ENCODE peak calls at places on chromosomes 7 and 10, in six cellular contexts. G, T, Q, M, B and C are unnamed samples.

GRCh38 chr7:19011212-19011611 is 106.2 kb downstream of the TWIST1 start:
- DNase-seq in M (peak), B (no peak), G (no peak), T (no peak), Q (no peak), C (no peak)

GRCh38 chr10:77582710-77583115 is 54.9 kb downstream of the KCNMA1 start:
- DNase-seq in B (no peak), Q (no peak), T (no peak), G (no peak), M (peak), C (peak)

GRCh38 chr7:48108959-48109847 is 20.1 kb downstream of the UPP1 start:
- DNase-seq in T (no peak), Q (no peak), M (no peak), B (no peak), G (no peak), C (no peak)

GRCh38 chr10:12869427-12869826 is 132.1 kb downstream of the CCDC3 start:
- DNase-seq in G (no peak), M (no peak), T (no peak), Q (no peak), B (no peak), C (no peak)

GRCh38 chr7:63789378-63790176 is 209.1 kb upstream of the ZNF722 start:
- DNase-seq in T (no peak), B (no peak), Q (no peak), G (no peak), M (no peak), C (no peak)

GRCh38 chr10:60299961-60300883 is 89.5 kb downstream of the ANK3 start:
- DNase-seq in B (no peak), M (no peak), G (no peak), Q (no peak), T (no peak), C (no peak)

GRCh38 chr10:26211781-26212444 is 4.7 kb upstream of the GAD2 start:
- DNase-seq in Q (no peak), M (no peak), B (no peak), T (no peak), G (no peak), C (no peak)

GRCh38 chr10:110502851-110503301 is 5.2 kb downstream of the DUSP5 start:
- DNase-seq in T (no peak), G (no peak), M (peak), Q (no peak), B (no peak), C (peak)

GRCh38 chr7:131897016-131897789 is 340.8 kb upstream of the PODXL start:
- DNase-seq in G (no peak), T (no peak), M (peak), B (no peak), Q (no peak), C (no peak)

GRCh38 chr10:4848341-4849041 is 22.5 kb downstream of the AKR1E2 start:
- DNase-seq in Q (no peak), T (no peak), M (no peak), B (no peak), G (no peak), C (no peak)

GRCh38 chr10:84118395-84119006 is 20.8 kb upstream of the GHITM start:
- DNase-seq in M (no peak), B (no peak), G (no peak), Q (no peak), T (no peak), C (no peak)

GRCh38 chr10:131444862-131445461 is 133.4 kb upstream of the TCERG1L start:
- DNase-seq in B (no peak), T (no peak), G (no peak), Q (no peak), M (no peak), C (no peak)

GRCh38 chr10:68127995-68128394 is 18.7 kb downstream of the MYPN start:
- DNase-seq in B (no peak), T (no peak), M (no peak), G (no peak), Q (no peak), C (no peak)

GRCh38 chr7:8176370-8177081 is 85.4 kb downstream of the ICA1 start:
- DNase-seq in M (no peak), B (peak), T (no peak), Q (peak), G (no peak), C (peak)

GRCh38 chr10:101032637-101033201 is 1.7 kb downstream of the SFXN3 start:
- DNase-seq in T (peak), B (no peak), G (peak), M (peak), Q (peak), C (peak)

GRCh38 chr7:101216860-101217387 is 457 bp downstream of the PLOD3 start:
- DNase-seq in G (no peak), B (peak), T (no peak), Q (no peak), M (no peak), C (no peak)

GRCh38 chr10:10128387-10128786 is 889.3 kb upstream of the CELF2 start:
- DNase-seq in B (no peak), M (peak), G (no peak), T (no peak), Q (no peak), C (no peak)

GRCh38 chr7:80942261-80943041 is 23.6 kb upstream of the SEMA3C start:
- DNase-seq in T (peak), B (no peak), M (peak), G (peak), Q (no peak), C (peak)

GRCh38 chr10:58028597-58029366 is 238.9 kb downstream of the IPMK start:
- DNase-seq in B (no peak), T (no peak), G (peak), M (peak), Q (no peak), C (no peak)

GRCh38 chr10:95281206-95281605 is 9.6 kb downstream of the PDLIM1 start:
- DNase-seq in T (no peak), M (no peak), Q (no peak), G (no peak), B (no peak), C (no peak)

GRCh38 chr10:71391701-71392100 is 5.0 kb upstream of the CDH23 start:
- DNase-seq in G (no peak), B (no peak), Q (no peak), T (no peak), M (no peak), C (no peak)

GRCh38 chr7:99011341-99011705 is 132.6 kb downstream of the SMURF1 start:
- DNase-seq in T (no peak), M (no peak), B (no peak), G (no peak), Q (no peak), C (no peak)

GRCh38 chr7:23938937-23939552 is 229.0 kb downstream of the STK31 start:
- DNase-seq in T (no peak), G (no peak), B (no peak), M (peak), Q (no peak), C (no peak)

GRCh38 chr7:150753826-150754603 is 16.8 kb downstream of the GIMAP5 start:
- DNase-seq in M (no peak), T (no peak), B (no peak), G (no peak), Q (no peak), C (no peak)

GRCh38 chr7:155787171-155787851 is 25.0 kb downstream of the SHH start:
- DNase-seq in M (peak), B (no peak), Q (no peak), T (no peak), G (no peak), C (no peak)

GRCh38 chr10:122149607-122150505 is 121.2 kb upstream of the BTBD16 start:
- DNase-seq in Q (no peak), B (no peak), T (no peak), G (no peak), M (no peak), C (no peak)

GRCh38 chr7:92848441-92848840 is 12.1 kb upstream of the CDK6 start:
- DNase-seq in T (no peak), M (no peak), B (no peak), G (no peak), Q (no peak), C (no peak)

GRCh38 chr10:31064334-31064733 is 32.7 kb upstream of the ZNF438 start:
- DNase-seq in Q (no peak), B (no peak), M (peak), T (no peak), G (peak), C (no peak)

GRCh38 chr7:91850455-91850854 is 30.0 kb downstream of the MTERF1 start:
- DNase-seq in G (no peak), B (no peak), Q (no peak), M (peak), T (no peak), C (no peak)

GRCh38 chr7:23353172-23353571 is 54.0 kb downstream of the MALSU1 start:
- DNase-seq in M (no peak), T (no peak), Q (no peak), B (no peak), G (no peak), C (no peak)

GRCh38 chr10:53894145-53894544 is 906.9 kb downstream of the PCDH15 start:
- DNase-seq in Q (no peak), T (no peak), B (no peak), M (no peak), G (no peak), C (no peak)

GRCh38 chr10:49285232-49285631 is 13.7 kb upstream of the C10orf71 start:
- DNase-seq in B (no peak), T (no peak), Q (no peak), M (no peak), G (no peak), C (peak)

GRCh38 chr7:22301790-22302189 is 55.2 kb downstream of the RAPGEF5 start:
- DNase-seq in G (no peak), B (no peak), M (no peak), Q (no peak), T (no peak), C (no peak)

GRCh38 chr7:381211-382117 is 91.5 kb downstream of the FOXL3 start:
- DNase-seq in T (no peak), G (no peak), M (no peak), B (peak), Q (peak), C (no peak)

GRCh38 chr7:94190599-94191061 is 186.5 kb upstream of the BET1 start:
- DNase-seq in T (no peak), B (no peak), G (peak), M (peak), Q (no peak), C (no peak)

GRCh38 chr10:104054430-104054829 is 31.2 kb downstream of the COL17A1 start:
- DNase-seq in M (peak), G (peak), T (peak), B (no peak), Q (no peak), C (no peak)

GRCh38 chr10:63120554-63120953 is 12.6 kb upstream of the NRBF2 start:
- DNase-seq in B (no peak), M (peak), G (peak), T (peak), Q (no peak), C (no peak)

GRCh38 chr7:51000956-51001355 is 218.3 kb upstream of the GRB10 start:
- DNase-seq in T (no peak), G (no peak), M (no peak), B (no peak), Q (no peak), C (no peak)

GRCh38 chr10:110992011-110992800 is 72.8 kb downstream of the SHOC2 start:
- DNase-seq in Q (no peak), T (no peak), M (peak), G (no peak), B (no peak), C (no peak)

GRCh38 chr10:34181545-34182300 is 633.4 kb downstream of the PARD3 start:
- DNase-seq in B (no peak), T (no peak), Q (no peak), G (no peak), M (no peak), C (no peak)